ENCODE peak calls at places on chromosomes 12 and 14, in four cellular contexts. H is psoas muscle, U is HFF-Myc, W is bronchial epithelial cell. A is an unnamed sample.

GRCh38 chr14:54812661-54813060 is 90.0 kb downstream of the GCH1 start:
- DNase-seq in H (no peak), U (no peak), W (no peak), A (no peak)

GRCh38 chr14:29755311-29756052 is 172.2 kb downstream of the PRKD1 start:
- DNase-seq in H (no peak), U (no peak), W (no peak), A (no peak)

GRCh38 chr12:91219511-91219910 is 36.9 kb upstream of the DCN start:
- DNase-seq in H (no peak), U (no peak), W (peak; percentile 82), A (no peak)

GRCh38 chr14:104582649-104583048 is 3.1 kb downstream of the C14orf180 start:
- DNase-seq in H (peak; percentile 80), U (no peak), W (no peak), A (no peak)

GRCh38 chr12:19131020-19131431 is 1.5 kb downstream of the PLEKHA5 start:
- DNase-seq in H (no peak), U (no peak), W (peak; percentile 94), A (no peak)

GRCh38 chr12:4119157-4119761 is 154.3 kb upstream of the CCND2 start:
- DNase-seq in H (no peak), U (no peak), W (no peak), A (no peak)

GRCh38 chr12:109596418-109597244 is 23.0 kb downstream of the MVK start:
- DNase-seq in H (no peak), U (no peak), W (no peak), A (no peak)

GRCh38 chr12:42633594-42633993 is 44.0 kb upstream of the PRICKLE1 start:
- DNase-seq in H (no peak), U (no peak), W (no peak), A (no peak)

GRCh38 chr14:50530358-50530757 is 2.0 kb downstream of the MAP4K5 start:
- DNase-seq in H (no peak), U (no peak), W (peak; percentile 74), A (peak; percentile 43)

GRCh38 chr12:124496584-124496983 is 70.8 kb downstream of the NCOR2 start:
- DNase-seq in H (peak; percentile 54), U (no peak), W (no peak), A (no peak)

GRCh38 chr12:56046027-56046780 is 4.5 kb downstream of the RPS26 start:
- DNase-seq in H (no peak), U (no peak), W (no peak), A (no peak)

GRCh38 chr12:989751-990278 is 1.2 kb upstream of the ERC1 start:
- DNase-seq in H (no peak), U (peak; percentile 43), W (peak; percentile 52), A (no peak)
- TF ChIP-seq CTCF in H (no peak), U (no peak), W (no peak), A (peak; percentile 6)

GRCh38 chr12:117404203-117404853 is 42.9 kb upstream of the NOS1 start:
- DNase-seq in H (no peak), U (no peak), W (no peak), A (no peak)

GRCh38 chr12:117412465-117413190 is 51.2 kb upstream of the NOS1 start:
- DNase-seq in H (peak; percentile 93), U (no peak), W (no peak), A (no peak)

GRCh38 chr12:117404940-117405339 is 43.5 kb upstream of the NOS1 start:
- DNase-seq in H (no peak), U (no peak), W (no peak), A (no peak)

GRCh38 chr12:117408161-117408791 is 46.9 kb upstream of the NOS1 start:
- DNase-seq in H (peak; percentile 40), U (no peak), W (peak; percentile 0), A (no peak)

GRCh38 chr12:117409286-117409685 is 47.9 kb upstream of the NOS1 start:
- DNase-seq in H (no peak), U (no peak), W (no peak), A (no peak)
- H3K4me3 ChIP-seq in H (no peak overlapping the region), U (no peak overlapping the region), W (no peak overlapping the region), A (no peak overlapping the region)

GRCh38 chr12:52692253-52692652 is 11.1 kb downstream of the KRT77 start:
- DNase-seq in H (no peak), U (no peak), W (no peak), A (no peak)
- TF ChIP-seq CTCF in H (no peak), U (no peak), W (no peak), A (peak; percentile 12)

GRCh38 chr12:68225576-68226476 is at the start of gene IL26:
- DNase-seq in H (no peak), U (no peak), W (no peak), A (no peak)

GRCh38 chr12:68224613-68225285 is 861 bp downstream of the IL26 start:
- DNase-seq in H (no peak), U (no peak), W (peak; percentile 87), A (no peak)

GRCh38 chr12:68221497-68221896 is 4.1 kb downstream of the IL26 start:
- DNase-seq in H (no peak), U (no peak), W (no peak), A (no peak)

GRCh38 chr12:68222336-68222735 is 3.3 kb downstream of the IL26 start:
- DNase-seq in H (no peak), U (no peak), W (peak; percentile 33), A (no peak)

DNA sequence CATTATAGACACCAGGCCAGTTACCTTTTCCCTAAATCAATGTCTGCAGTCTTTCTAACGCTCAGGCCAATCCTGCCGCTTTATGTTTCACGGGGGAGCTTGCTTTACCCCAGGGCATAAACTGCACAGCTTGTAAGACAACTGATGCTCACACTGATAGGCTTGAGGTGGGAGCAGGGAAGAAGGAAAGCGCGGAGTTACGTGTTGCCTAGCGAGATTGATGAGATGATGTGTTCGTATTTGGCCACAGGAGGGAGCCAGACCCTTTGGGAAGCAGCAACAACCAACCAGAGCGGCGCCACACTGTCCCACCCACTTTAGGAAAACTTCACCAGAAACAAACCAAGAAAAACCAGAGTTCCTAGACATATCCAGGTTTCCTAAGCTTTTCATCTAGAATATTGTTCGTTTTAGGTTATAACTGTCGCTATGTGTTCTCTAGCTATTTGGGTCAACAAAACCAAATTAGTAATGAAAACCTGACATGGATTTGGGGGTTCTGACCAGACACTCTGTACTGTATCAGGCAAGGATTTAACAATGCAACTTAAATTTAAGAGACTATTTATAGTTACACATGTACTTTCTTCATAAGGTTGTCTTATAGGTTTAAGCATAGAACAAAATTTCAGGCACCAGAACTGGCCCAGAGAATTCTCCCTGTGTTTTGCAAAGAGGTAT is 2.4 kb downstream of the IL26 start:
- DNase-seq in H (peak; percentile 80), U (peak; percentile 72), W (peak; percentile 80), A (no peak)
- H3K4me3 ChIP-seq in H (no peak overlapping the region), U (no peak overlapping the region), W (no peak overlapping the region), A (peak overlapping the region; percentile 22)

GRCh38 chr12:94173660-94174265 is 25.4 kb downstream of the PLXNC1 start:
- DNase-seq in H (no peak), U (no peak), W (no peak), A (no peak)

GRCh38 chr12:94170690-94171594 is 22.6 kb downstream of the PLXNC1 start:
- DNase-seq in H (no peak), U (no peak), W (no peak), A (no peak)

GRCh38 chr12:94172973-94173372 is 24.6 kb downstream of the PLXNC1 start:
- DNase-seq in H (no peak), U (peak; percentile 63), W (peak; percentile 79), A (peak; percentile 66)

GRCh38 chr12:94171595-94171930 is 23.2 kb downstream of the PLXNC1 start:
- DNase-seq in H (no peak), U (no peak), W (peak; percentile 13), A (no peak)

GRCh38 chr12:94172031-94172430 is 23.7 kb downstream of the PLXNC1 start:
- DNase-seq in H (no peak), U (no peak), W (no peak), A (no peak)
- TF ChIP-seq CTCF in H (no peak), U (no peak), W (no peak), A (no peak)

DNA sequence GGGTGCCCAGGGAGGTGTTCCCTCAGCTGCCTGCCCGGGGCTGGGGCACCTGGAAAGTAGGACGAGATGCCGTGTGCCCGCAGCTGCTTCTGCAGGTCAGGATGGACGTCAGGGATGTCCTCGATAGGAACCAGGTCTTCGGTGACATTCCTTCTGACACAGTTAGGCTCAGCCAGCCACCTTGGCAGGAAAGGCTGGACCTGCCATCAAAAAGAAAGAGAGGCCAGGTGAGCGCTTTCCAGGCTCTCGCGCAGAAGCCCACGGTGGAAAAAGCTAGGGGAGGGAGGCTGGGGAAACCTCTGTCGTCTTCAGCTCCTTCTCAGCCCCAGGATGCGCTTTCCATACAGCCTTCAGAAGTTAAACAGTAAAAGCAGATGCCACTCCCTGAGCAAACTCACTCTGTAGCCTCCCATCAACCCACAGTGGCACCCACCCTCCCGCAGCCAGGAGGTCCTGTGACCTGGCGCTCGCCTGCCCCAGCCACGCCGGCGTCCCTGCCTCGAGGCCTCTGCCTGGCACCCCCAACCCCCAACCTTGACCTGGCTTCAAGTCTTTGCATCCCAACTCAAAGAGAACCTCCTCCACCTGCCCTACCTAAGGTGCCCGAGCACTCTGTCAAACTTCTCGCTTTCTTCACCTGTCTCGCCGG is 1.3 kb downstream of the DDX51 start:
- DNase-seq in H (peak; percentile 36), U (no peak), W (no peak), A (no peak)
- H3K4me3 ChIP-seq in H (peak overlapping the region; percentile 96), U (peak overlapping the region; percentile 96), W (peak overlapping the region; percentile 98), A (peak overlapping the region; percentile 58)

GRCh38 chr14:96056509-96057422 is 17.6 kb downstream of the C14orf132 start:
- DNase-seq in H (no peak), U (no peak), W (peak; percentile 24), A (peak; percentile 43)
- TF ChIP-seq CTCF in H (no peak), U (no peak), W (peak; percentile 55), A (peak; percentile 6)

DNA sequence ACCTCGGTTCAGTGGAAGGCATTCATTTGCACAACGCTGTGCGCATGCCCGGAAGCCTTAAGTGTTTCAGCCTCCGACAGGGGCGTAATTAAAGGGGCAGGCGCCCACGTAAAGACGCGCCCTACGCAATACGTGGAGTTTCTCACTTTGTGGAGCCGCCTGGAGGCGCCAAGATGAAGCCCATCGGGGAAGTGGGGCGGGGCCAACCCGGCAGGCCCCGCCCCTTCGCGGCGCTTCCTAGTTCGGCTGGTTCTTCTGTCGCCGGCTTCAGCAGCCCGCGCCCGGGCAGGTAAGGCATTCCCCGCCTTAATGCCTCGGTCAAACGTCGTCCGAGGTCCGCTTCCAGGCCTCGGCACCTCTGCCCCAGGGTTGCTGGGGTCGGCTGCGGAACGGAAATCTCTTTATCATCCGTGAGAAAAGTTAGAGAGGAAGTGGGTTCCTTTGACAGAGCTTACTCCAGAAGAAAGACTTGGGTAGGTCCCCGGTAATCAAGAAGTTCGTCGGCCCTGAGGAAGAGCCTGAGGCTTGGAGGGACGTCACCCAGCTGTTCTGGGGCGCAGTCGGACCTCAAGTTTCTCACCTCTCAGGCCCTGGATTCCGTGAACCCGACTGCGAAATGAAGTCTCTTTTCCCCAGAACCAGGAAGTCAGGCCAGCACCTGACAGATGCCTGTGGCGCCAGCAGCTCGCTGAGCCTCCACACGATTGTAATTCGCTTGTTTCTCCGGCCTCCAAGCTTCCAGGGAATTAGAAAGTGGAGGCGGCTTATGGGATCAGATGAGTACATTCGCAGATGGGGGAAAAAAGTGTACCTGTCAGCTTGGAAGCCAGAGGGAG is at the start of the genes IRAK4 and PUS7L:
- DNase-seq in H (peak; percentile 97), U (peak; percentile 90), W (peak; percentile 96), A (peak; percentile 91)
- H3K4me3 ChIP-seq in H (peak within 1 kb of the TSS; percentile 88), U (peak within 1 kb of the TSS; percentile 82), W (peak within 1 kb of the TSS; percentile 64), A (peak within 1 kb of the TSS; percentile 84)